ENCODE peak calls at places on chromosomes 3 and 15, in five cellular contexts. One of them, this sample, is unnamed.

GRCh38 chr15:81274255-81274654 is 49.7 kb downstream of the STARD5 start:
- DNase-seq in natural killer cell: no peak
- DNase-seq in transverse colon: no peak
- DNase-seq in CD4-positive, alpha-beta T cell: no peak
- DNase-seq in IMR-90: no peak
- DNase-seq in this sample: no peak

GRCh38 chr3:149658444-149659172 is 783 bp upstream of the WWTR1 start:
- DNase-seq in natural killer cell: no peak
- DNase-seq in IMR-90: peak
- DNase-seq in transverse colon: peak
- DNase-seq in CD4-positive, alpha-beta T cell: no peak
- DNase-seq in this sample: no peak

GRCh38 chr3:73558399-73559075 is 66.2 kb downstream of the PDZRN3 start:
- DNase-seq in natural killer cell: no peak
- DNase-seq in IMR-90: peak
- DNase-seq in transverse colon: no peak
- DNase-seq in CD4-positive, alpha-beta T cell: no peak
- DNase-seq in this sample: no peak

GRCh38 chr3:194407423-194407822 is 8.4 kb upstream of the GP5 start:
- DNase-seq in natural killer cell: no peak
- DNase-seq in transverse colon: no peak
- DNase-seq in IMR-90: peak
- DNase-seq in CD4-positive, alpha-beta T cell: no peak
- DNase-seq in this sample: no peak

GRCh38 chr15:22922003-22922402 is 58.2 kb downstream of the CYFIP1 start:
- DNase-seq in CD4-positive, alpha-beta T cell: no peak
- DNase-seq in natural killer cell: no peak
- DNase-seq in transverse colon: no peak
- DNase-seq in IMR-90: no peak
- DNase-seq in this sample: no peak

GRCh38 chr15:73930790-73931281 is 4.6 kb downstream of the LOXL1 start:
- DNase-seq in CD4-positive, alpha-beta T cell: no peak
- DNase-seq in IMR-90: peak
- DNase-seq in natural killer cell: no peak
- DNase-seq in transverse colon: no peak
- DNase-seq in this sample: no peak

GRCh38 chr15:83278191-83278590 is 6.3 kb downstream of the BNC1 start:
- DNase-seq in CD4-positive, alpha-beta T cell: no peak
- DNase-seq in natural killer cell: no peak
- DNase-seq in IMR-90: no peak
- DNase-seq in transverse colon: no peak
- DNase-seq in this sample: no peak

GRCh38 chr3:141412936-141413354 is 44.6 kb downstream of the ZBTB38 start:
- DNase-seq in natural killer cell: no peak
- DNase-seq in CD4-positive, alpha-beta T cell: no peak
- DNase-seq in transverse colon: peak
- DNase-seq in IMR-90: peak
- DNase-seq in this sample: no peak

GRCh38 chr3:122975924-122976293 is 51.7 kb downstream of the SEMA5B start:
- DNase-seq in transverse colon: no peak
- DNase-seq in natural killer cell: no peak
- DNase-seq in IMR-90: peak
- DNase-seq in CD4-positive, alpha-beta T cell: no peak
- DNase-seq in this sample: no peak

DNA sequence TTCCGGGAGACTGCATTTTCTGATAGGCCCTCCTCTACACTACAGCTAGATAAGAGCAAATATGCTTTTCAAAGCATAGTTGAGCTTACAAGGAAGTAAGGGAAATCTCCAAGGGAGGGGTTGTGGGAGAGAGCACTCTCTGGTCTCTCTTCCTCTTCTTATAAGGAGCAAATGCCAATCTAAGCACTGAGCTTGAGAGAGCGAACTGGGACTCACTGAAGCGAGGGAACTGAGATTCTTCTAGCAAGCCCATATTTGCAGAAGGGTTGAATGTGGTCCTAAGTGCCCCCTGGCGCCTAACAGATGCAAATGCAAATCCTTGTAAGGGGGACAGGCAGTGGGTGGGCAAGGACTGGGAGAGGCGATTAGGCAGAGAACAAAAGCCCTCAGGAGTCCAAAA is 164.8 kb downstream of the ERC2 start:
- DNase-seq in IMR-90: peak
- DNase-seq in natural killer cell: no peak
- DNase-seq in CD4-positive, alpha-beta T cell: no peak
- DNase-seq in transverse colon: no peak
- DNase-seq in this sample: peak
- TF ChIP-seq CTCF in IMR-90: peak
- TF ChIP-seq CTCF in natural killer cell: no peak
- TF ChIP-seq CTCF in CD4-positive, alpha-beta T cell: no peak
- TF ChIP-seq CTCF in transverse colon: no peak
- TF ChIP-seq CTCF in this sample: peak

GRCh38 chr3:99625237-99625622 is 13.2 kb upstream of the COL8A1 start:
- DNase-seq in CD4-positive, alpha-beta T cell: no peak
- DNase-seq in IMR-90: no peak
- DNase-seq in transverse colon: no peak
- DNase-seq in natural killer cell: no peak
- DNase-seq in this sample: no peak
- TF ChIP-seq CTCF in CD4-positive, alpha-beta T cell: no peak
- TF ChIP-seq CTCF in IMR-90: no peak
- TF ChIP-seq CTCF in transverse colon: no peak
- TF ChIP-seq CTCF in natural killer cell: no peak
- TF ChIP-seq CTCF in this sample: no peak

GRCh38 chr3:183178512-183178832 is 15.9 kb upstream of the LAMP3 start:
- DNase-seq in CD4-positive, alpha-beta T cell: no peak
- DNase-seq in transverse colon: no peak
- DNase-seq in IMR-90: no peak
- DNase-seq in natural killer cell: no peak
- DNase-seq in this sample: no peak

GRCh38 chr3:183181606-183182005 is 19.1 kb upstream of the LAMP3 start:
- DNase-seq in transverse colon: no peak
- DNase-seq in IMR-90: no peak
- DNase-seq in natural killer cell: no peak
- DNase-seq in CD4-positive, alpha-beta T cell: no peak
- DNase-seq in this sample: no peak

GRCh38 chr3:183180105-183180763 is 17.7 kb upstream of the LAMP3 start:
- DNase-seq in transverse colon: no peak
- DNase-seq in CD4-positive, alpha-beta T cell: no peak
- DNase-seq in IMR-90: no peak
- DNase-seq in natural killer cell: no peak
- DNase-seq in this sample: no peak

GRCh38 chr3:183180765-183181295 is 18.3 kb upstream of the LAMP3 start:
- DNase-seq in CD4-positive, alpha-beta T cell: no peak
- DNase-seq in IMR-90: no peak
- DNase-seq in natural killer cell: no peak
- DNase-seq in transverse colon: no peak
- DNase-seq in this sample: no peak

DNA sequence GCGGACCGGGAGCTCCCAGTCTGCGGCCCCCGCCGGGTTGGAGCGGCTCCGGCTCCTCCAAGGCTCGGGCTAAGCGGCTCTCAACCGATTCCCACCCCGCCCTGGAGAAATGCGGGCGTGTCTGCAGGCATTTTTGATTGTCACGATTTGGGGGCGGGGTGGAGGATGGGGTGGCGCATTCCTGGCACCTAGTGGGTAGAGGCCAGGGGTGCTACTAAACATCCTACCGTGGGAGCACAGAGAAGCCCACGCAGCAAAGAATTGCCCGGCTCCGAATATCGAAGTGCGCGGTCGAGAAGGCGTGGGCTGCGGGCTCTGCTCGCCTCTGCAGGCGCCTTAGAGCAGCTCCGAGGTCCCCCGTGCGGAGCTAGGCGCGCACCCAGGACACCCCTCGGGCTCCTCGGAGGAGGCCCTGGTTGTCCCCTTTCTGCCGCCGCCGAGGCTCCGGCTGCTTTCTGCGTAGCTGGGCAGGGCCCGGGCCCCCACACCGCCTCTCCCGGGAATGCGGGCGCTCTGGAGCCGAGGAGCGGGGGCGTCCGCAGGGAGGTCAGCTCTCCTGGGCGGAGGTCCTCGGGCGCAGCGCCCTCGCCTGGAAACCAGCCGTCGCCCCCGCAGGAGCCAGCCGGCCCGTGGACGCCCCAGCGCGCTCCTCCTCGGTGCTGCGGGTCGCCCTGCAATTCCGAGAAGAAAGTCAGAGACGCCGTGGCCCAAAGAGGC is 16.5 kb upstream of the LAMP3 start:
- DNase-seq in transverse colon: peak
- DNase-seq in natural killer cell: no peak
- DNase-seq in IMR-90: no peak
- DNase-seq in CD4-positive, alpha-beta T cell: peak
- DNase-seq in this sample: peak
- TF ChIP-seq CTCF in transverse colon: no peak
- TF ChIP-seq CTCF in natural killer cell: no peak
- TF ChIP-seq CTCF in IMR-90: peak
- TF ChIP-seq CTCF in CD4-positive, alpha-beta T cell: no peak
- TF ChIP-seq CTCF in this sample: peak

GRCh38 chr3:56974242-56974945 is 86.1 kb upstream of the SPATA12 start:
- DNase-seq in CD4-positive, alpha-beta T cell: no peak
- DNase-seq in natural killer cell: no peak
- DNase-seq in transverse colon: no peak
- DNase-seq in IMR-90: no peak
- DNase-seq in this sample: no peak

GRCh38 chr3:56970401-56971002 is 90.0 kb upstream of the SPATA12 start:
- DNase-seq in natural killer cell: no peak
- DNase-seq in transverse colon: no peak
- DNase-seq in IMR-90: peak
- DNase-seq in CD4-positive, alpha-beta T cell: no peak
- DNase-seq in this sample: no peak

GRCh38 chr3:56969851-56970250 is 90.6 kb upstream of the SPATA12 start:
- DNase-seq in transverse colon: no peak
- DNase-seq in CD4-positive, alpha-beta T cell: no peak
- DNase-seq in IMR-90: no peak
- DNase-seq in natural killer cell: no peak
- DNase-seq in this sample: no peak

GRCh38 chr3:56971816-56972215 is 88.6 kb upstream of the SPATA12 start:
- DNase-seq in CD4-positive, alpha-beta T cell: no peak
- DNase-seq in transverse colon: no peak
- DNase-seq in IMR-90: no peak
- DNase-seq in natural killer cell: no peak
- DNase-seq in this sample: no peak

GRCh38 chr3:56971261-56971660 is 89.2 kb upstream of the SPATA12 start:
- DNase-seq in IMR-90: no peak
- DNase-seq in CD4-positive, alpha-beta T cell: no peak
- DNase-seq in transverse colon: no peak
- DNase-seq in natural killer cell: no peak
- DNase-seq in this sample: no peak
- TF ChIP-seq CTCF in IMR-90: no peak
- TF ChIP-seq CTCF in CD4-positive, alpha-beta T cell: no peak
- TF ChIP-seq CTCF in transverse colon: no peak
- TF ChIP-seq CTCF in natural killer cell: no peak
- TF ChIP-seq CTCF in this sample: no peak

GRCh38 chr15:78396976-78397375 is 41.0 kb upstream of the IREB2 start:
- DNase-seq in transverse colon: peak
- DNase-seq in natural killer cell: no peak
- DNase-seq in IMR-90: peak
- DNase-seq in CD4-positive, alpha-beta T cell: no peak
- DNase-seq in this sample: no peak
- TF ChIP-seq CTCF in transverse colon: peak
- TF ChIP-seq CTCF in natural killer cell: no peak
- TF ChIP-seq CTCF in IMR-90: peak
- TF ChIP-seq CTCF in CD4-positive, alpha-beta T cell: no peak
- TF ChIP-seq CTCF in this sample: no peak

GRCh38 chr3:50287262-50287661 is 5.0 kb downstream of the IFRD2 start:
- DNase-seq in CD4-positive, alpha-beta T cell: no peak
- DNase-seq in transverse colon: no peak
- DNase-seq in natural killer cell: no peak
- DNase-seq in IMR-90: no peak
- DNase-seq in this sample: no peak
- TF ChIP-seq CTCF in CD4-positive, alpha-beta T cell: no peak
- TF ChIP-seq CTCF in transverse colon: no peak
- TF ChIP-seq CTCF in natural killer cell: no peak
- TF ChIP-seq CTCF in IMR-90: no peak
- TF ChIP-seq CTCF in this sample: no peak

DNA sequence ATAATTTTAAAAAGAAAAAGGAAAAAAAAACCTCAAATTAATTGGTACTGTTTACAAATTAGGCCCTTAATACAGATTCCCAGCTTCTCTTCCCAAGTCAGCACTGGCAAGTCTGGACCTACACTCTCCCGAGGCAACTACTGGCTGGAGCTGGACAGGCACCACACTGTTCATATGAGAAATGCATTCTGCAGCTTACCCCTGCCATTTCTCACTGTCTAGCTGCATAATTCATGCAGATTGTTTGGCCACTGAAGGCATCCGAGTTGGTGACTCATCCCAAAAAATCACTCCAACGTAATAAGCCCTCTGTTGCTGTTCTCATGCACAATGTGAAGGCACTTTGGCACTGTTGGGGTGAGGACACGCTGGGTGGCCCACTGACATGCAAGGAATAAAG is 45.3 kb downstream of the ROPN1B start:
- DNase-seq in natural killer cell: no peak
- DNase-seq in transverse colon: no peak
- DNase-seq in CD4-positive, alpha-beta T cell: no peak
- DNase-seq in IMR-90: peak
- DNase-seq in this sample: no peak
- TF ChIP-seq CTCF in natural killer cell: no peak
- TF ChIP-seq CTCF in transverse colon: no peak
- TF ChIP-seq CTCF in CD4-positive, alpha-beta T cell: no peak
- TF ChIP-seq CTCF in IMR-90: no peak
- TF ChIP-seq CTCF in this sample: no peak

This sample was measured in neural crest cell.